ENCODE peak calls at places on chromosomes 7 and 10, in eight cellular contexts. One of them, this sample, is unnamed.

GRCh38 chr7:104657134-104657533 is 328.7 kb downstream of the LHFPL3 start:
- DNase-seq in tibial artery: no peak
- DNase-seq in tibial nerve: no peak
- DNase-seq in HCT116: no peak
- DNase-seq in MM.1S: no peak
- DNase-seq in GM06990: no peak
- DNase-seq in SK-N-SH: no peak
- DNase-seq in fibroblast of mammary gland: no peak
- DNase-seq in this sample: no peak

GRCh38 chr7:74071121-74071520 is 12.5 kb upstream of the LIMK1 start:
- DNase-seq in tibial artery: no peak
- DNase-seq in tibial nerve: no peak
- DNase-seq in HCT116: no peak
- DNase-seq in MM.1S: no peak
- DNase-seq in GM06990: no peak
- DNase-seq in SK-N-SH: no peak
- DNase-seq in fibroblast of mammary gland: no peak
- DNase-seq in this sample: no peak

GRCh38 chr10:36441557-36441956 is 683.8 kb upstream of the ANKRD30A start:
- DNase-seq in tibial artery: no peak
- DNase-seq in tibial nerve: no peak
- DNase-seq in HCT116: no peak
- DNase-seq in MM.1S: no peak
- DNase-seq in GM06990: no peak
- DNase-seq in SK-N-SH: peak
- DNase-seq in fibroblast of mammary gland: no peak
- DNase-seq in this sample: peak

GRCh38 chr10:76881477-76882220 is 756.0 kb downstream of the KCNMA1 start:
- DNase-seq in tibial artery: no peak
- DNase-seq in tibial nerve: no peak
- DNase-seq in HCT116: no peak
- DNase-seq in MM.1S: peak
- DNase-seq in GM06990: peak
- DNase-seq in SK-N-SH: no peak
- DNase-seq in fibroblast of mammary gland: peak
- DNase-seq in this sample: peak

GRCh38 chr10:118754132-118754555 is 626 bp downstream of the CACUL1 start:
- DNase-seq in tibial artery: peak
- DNase-seq in tibial nerve: no peak
- DNase-seq in HCT116: no peak
- DNase-seq in MM.1S: peak
- DNase-seq in GM06990: peak
- DNase-seq in SK-N-SH: peak
- DNase-seq in fibroblast of mammary gland: peak
- DNase-seq in this sample: peak

GRCh38 chr7:80532153-80532552 is 20.3 kb upstream of the GNAT3 start:
- DNase-seq in tibial artery: no peak
- DNase-seq in tibial nerve: no peak
- DNase-seq in HCT116: no peak
- DNase-seq in MM.1S: no peak
- DNase-seq in GM06990: no peak
- DNase-seq in SK-N-SH: no peak
- DNase-seq in fibroblast of mammary gland: no peak
- DNase-seq in this sample: no peak

GRCh38 chr7:47477191-47478016 is 104.5 kb downstream of the TNS3 start:
- DNase-seq in tibial artery: no peak
- DNase-seq in tibial nerve: no peak
- DNase-seq in HCT116: no peak
- DNase-seq in MM.1S: peak
- DNase-seq in GM06990: no peak
- DNase-seq in SK-N-SH: no peak
- DNase-seq in fibroblast of mammary gland: no peak
- DNase-seq in this sample: no peak

GRCh38 chr10:26887611-26888215 is 27.0 kb upstream of the ABI1 start:
- DNase-seq in tibial artery: no peak
- DNase-seq in tibial nerve: no peak
- DNase-seq in HCT116: no peak
- DNase-seq in MM.1S: no peak
- DNase-seq in GM06990: no peak
- DNase-seq in SK-N-SH: no peak
- DNase-seq in fibroblast of mammary gland: peak
- DNase-seq in this sample: no peak

GRCh38 chr7:129784437-129784782 is 168.3 kb downstream of the UBE2H start:
- DNase-seq in tibial artery: no peak
- DNase-seq in tibial nerve: no peak
- DNase-seq in HCT116: no peak
- DNase-seq in MM.1S: no peak
- DNase-seq in GM06990: no peak
- DNase-seq in SK-N-SH: no peak
- DNase-seq in fibroblast of mammary gland: no peak
- DNase-seq in this sample: no peak

GRCh38 chr10:121079226-121079625 is 228.1 kb downstream of the WDR11 start:
- DNase-seq in tibial artery: no peak
- DNase-seq in tibial nerve: no peak
- DNase-seq in HCT116: no peak
- DNase-seq in MM.1S: no peak
- DNase-seq in GM06990: no peak
- DNase-seq in SK-N-SH: no peak
- DNase-seq in fibroblast of mammary gland: no peak
- DNase-seq in this sample: peak

GRCh38 chr10:79179404-79180309 is 110.9 kb downstream of the ZMIZ1 start:
- DNase-seq in tibial artery: no peak
- DNase-seq in tibial nerve: no peak
- DNase-seq in HCT116: no peak
- DNase-seq in MM.1S: no peak
- DNase-seq in GM06990: no peak
- DNase-seq in SK-N-SH: peak
- DNase-seq in fibroblast of mammary gland: no peak
- DNase-seq in this sample: no peak

GRCh38 chr10:31947144-31947926 is 18.7 kb upstream of the ARHGAP12 start:
- DNase-seq in tibial artery: no peak
- DNase-seq in tibial nerve: peak
- DNase-seq in HCT116: peak
- DNase-seq in MM.1S: no peak
- DNase-seq in GM06990: no peak
- DNase-seq in SK-N-SH: peak
- DNase-seq in fibroblast of mammary gland: peak
- DNase-seq in this sample: peak

GRCh38 chr10:12980080-12980656 is 21.3 kb downstream of the CCDC3 start:
- DNase-seq in tibial artery: no peak
- DNase-seq in tibial nerve: no peak
- DNase-seq in HCT116: no peak
- DNase-seq in MM.1S: no peak
- DNase-seq in GM06990: no peak
- DNase-seq in SK-N-SH: peak
- DNase-seq in fibroblast of mammary gland: no peak
- DNase-seq in this sample: no peak

GRCh38 chr7:82018226-82018625 is 248.4 kb upstream of the HGF start:
- DNase-seq in tibial artery: no peak
- DNase-seq in tibial nerve: no peak
- DNase-seq in HCT116: no peak
- DNase-seq in MM.1S: no peak
- DNase-seq in GM06990: no peak
- DNase-seq in SK-N-SH: no peak
- DNase-seq in fibroblast of mammary gland: peak
- DNase-seq in this sample: peak

GRCh38 chr10:12191715-12192114 is 4.0 kb downstream of the NUDT5 start:
- DNase-seq in tibial artery: no peak
- DNase-seq in tibial nerve: no peak
- DNase-seq in HCT116: no peak
- DNase-seq in MM.1S: no peak
- DNase-seq in GM06990: no peak
- DNase-seq in SK-N-SH: no peak
- DNase-seq in fibroblast of mammary gland: peak
- DNase-seq in this sample: peak

GRCh38 chr10:87705339-87705738 is 45.7 kb downstream of the PAPSS2 start:
- DNase-seq in tibial artery: no peak
- DNase-seq in tibial nerve: no peak
- DNase-seq in HCT116: no peak
- DNase-seq in MM.1S: no peak
- DNase-seq in GM06990: no peak
- DNase-seq in SK-N-SH: no peak
- DNase-seq in fibroblast of mammary gland: peak
- DNase-seq in this sample: peak

GRCh38 chr7:156897673-156898072 is 4.7 kb upstream of the LMBR1 start:
- DNase-seq in tibial artery: no peak
- DNase-seq in tibial nerve: no peak
- DNase-seq in HCT116: no peak
- DNase-seq in MM.1S: no peak
- DNase-seq in GM06990: no peak
- DNase-seq in SK-N-SH: no peak
- DNase-seq in fibroblast of mammary gland: peak
- DNase-seq in this sample: no peak

GRCh38 chr10:14481014-14481413 is 150.3 kb upstream of the FRMD4A start:
- DNase-seq in tibial artery: no peak
- DNase-seq in tibial nerve: no peak
- DNase-seq in HCT116: no peak
- DNase-seq in MM.1S: no peak
- DNase-seq in GM06990: no peak
- DNase-seq in SK-N-SH: no peak
- DNase-seq in fibroblast of mammary gland: no peak
- DNase-seq in this sample: no peak

GRCh38 chr7:92875719-92876118 is 39.3 kb upstream of the CDK6 start:
- DNase-seq in tibial artery: no peak
- DNase-seq in tibial nerve: no peak
- DNase-seq in HCT116: no peak
- DNase-seq in MM.1S: no peak
- DNase-seq in GM06990: no peak
- DNase-seq in SK-N-SH: no peak
- DNase-seq in fibroblast of mammary gland: no peak
- DNase-seq in this sample: no peak

GRCh38 chr10:128054163-128054970 is 71.9 kb downstream of the MKI67 start:
- DNase-seq in tibial artery: peak
- DNase-seq in tibial nerve: no peak
- DNase-seq in HCT116: no peak
- DNase-seq in MM.1S: no peak
- DNase-seq in GM06990: no peak
- DNase-seq in SK-N-SH: no peak
- DNase-seq in fibroblast of mammary gland: no peak
- DNase-seq in this sample: no peak

GRCh38 chr7:81150951-81151361 is 232.1 kb upstream of the SEMA3C start:
- DNase-seq in tibial artery: no peak
- DNase-seq in tibial nerve: no peak
- DNase-seq in HCT116: no peak
- DNase-seq in MM.1S: no peak
- DNase-seq in GM06990: no peak
- DNase-seq in SK-N-SH: no peak
- DNase-seq in fibroblast of mammary gland: peak
- DNase-seq in this sample: no peak

GRCh38 chr7:139830292-139830691 is 1.2 kb downstream of the TBXAS1 start:
- DNase-seq in tibial artery: no peak
- DNase-seq in tibial nerve: no peak
- DNase-seq in HCT116: no peak
- DNase-seq in MM.1S: no peak
- DNase-seq in GM06990: no peak
- DNase-seq in SK-N-SH: no peak
- DNase-seq in fibroblast of mammary gland: no peak
- DNase-seq in this sample: no peak

GRCh38 chr7:27678617-27679260 is 16.1 kb upstream of the HIBADH start:
- DNase-seq in tibial artery: no peak
- DNase-seq in tibial nerve: no peak
- DNase-seq in HCT116: no peak
- DNase-seq in MM.1S: no peak
- DNase-seq in GM06990: no peak
- DNase-seq in SK-N-SH: no peak
- DNase-seq in fibroblast of mammary gland: peak
- DNase-seq in this sample: no peak

GRCh38 chr7:47670738-47671137 is 88.8 kb upstream of the TNS3 start:
- DNase-seq in tibial artery: no peak
- DNase-seq in tibial nerve: no peak
- DNase-seq in HCT116: no peak
- DNase-seq in MM.1S: peak
- DNase-seq in GM06990: peak
- DNase-seq in SK-N-SH: no peak
- DNase-seq in fibroblast of mammary gland: no peak
- DNase-seq in this sample: no peak

GRCh38 chr7:55120501-55121198 is 101.8 kb downstream of the EGFR start:
- DNase-seq in tibial artery: no peak
- DNase-seq in tibial nerve: peak
- DNase-seq in HCT116: no peak
- DNase-seq in MM.1S: no peak
- DNase-seq in GM06990: no peak
- DNase-seq in SK-N-SH: no peak
- DNase-seq in fibroblast of mammary gland: peak
- DNase-seq in this sample: peak

GRCh38 chr10:104336829-104337526 is 1.3 kb downstream of the ITPRIP start:
- DNase-seq in tibial artery: no peak
- DNase-seq in tibial nerve: no peak
- DNase-seq in HCT116: no peak
- DNase-seq in MM.1S: peak
- DNase-seq in GM06990: no peak
- DNase-seq in SK-N-SH: no peak
- DNase-seq in fibroblast of mammary gland: peak
- DNase-seq in this sample: peak

GRCh38 chr7:83149466-83149865 is 13.2 kb downstream of the PCLO start:
- DNase-seq in tibial artery: no peak
- DNase-seq in tibial nerve: no peak
- DNase-seq in HCT116: no peak
- DNase-seq in MM.1S: no peak
- DNase-seq in GM06990: no peak
- DNase-seq in SK-N-SH: no peak
- DNase-seq in fibroblast of mammary gland: no peak
- DNase-seq in this sample: no peak

GRCh38 chr7:106721816-106722785 is 61.1 kb upstream of the CCDC71L start:
- DNase-seq in tibial artery: no peak
- DNase-seq in tibial nerve: no peak
- DNase-seq in HCT116: no peak
- DNase-seq in MM.1S: no peak
- DNase-seq in GM06990: no peak
- DNase-seq in SK-N-SH: no peak
- DNase-seq in fibroblast of mammary gland: peak
- DNase-seq in this sample: no peak
- H3K4me3 ChIP-seq in tibial artery: no peak
- H3K4me3 ChIP-seq in tibial nerve: no peak
- H3K4me3 ChIP-seq in HCT116: no peak
- H3K4me3 ChIP-seq in MM.1S: no peak
- H3K4me3 ChIP-seq in GM06990: no peak
- H3K4me3 ChIP-seq in SK-N-SH: no peak
- H3K4me3 ChIP-seq in fibroblast of mammary gland: no peak
- H3K4me3 ChIP-seq in this sample: no peak

GRCh38 chr7:109092268-109092667 is 522.6 kb downstream of the DNAJB9 start:
- DNase-seq in tibial artery: no peak
- DNase-seq in tibial nerve: no peak
- DNase-seq in HCT116: peak
- DNase-seq in MM.1S: no peak
- DNase-seq in GM06990: no peak
- DNase-seq in SK-N-SH: peak
- DNase-seq in fibroblast of mammary gland: no peak
- DNase-seq in this sample: no peak
- TF ChIP-seq CTCF in tibial artery: no peak
- TF ChIP-seq CTCF in tibial nerve: no peak
- TF ChIP-seq CTCF in HCT116: peak
- TF ChIP-seq CTCF in MM.1S: peak
- TF ChIP-seq CTCF in GM06990: peak
- TF ChIP-seq CTCF in SK-N-SH: no peak
- TF ChIP-seq CTCF in fibroblast of mammary gland: no peak
- TF ChIP-seq CTCF in this sample: no peak

GRCh38 chr10:62079885-62080559 is 178.5 kb downstream of the ARID5B start:
- DNase-seq in tibial artery: no peak
- DNase-seq in tibial nerve: no peak
- DNase-seq in HCT116: no peak
- DNase-seq in MM.1S: no peak
- DNase-seq in GM06990: peak
- DNase-seq in SK-N-SH: no peak
- DNase-seq in fibroblast of mammary gland: no peak
- DNase-seq in this sample: no peak
- H3K4me3 ChIP-seq in tibial artery: no peak
- H3K4me3 ChIP-seq in tibial nerve: no peak
- H3K4me3 ChIP-seq in HCT116: no peak
- H3K4me3 ChIP-seq in MM.1S: no peak
- H3K4me3 ChIP-seq in GM06990: peak
- H3K4me3 ChIP-seq in SK-N-SH: no peak
- H3K4me3 ChIP-seq in fibroblast of mammary gland: no peak
- H3K4me3 ChIP-seq in this sample: no peak

GRCh38 chr10:100009283-100009792 is 409 bp downstream of the DNMBP start:
- DNase-seq in tibial artery: no peak
- DNase-seq in tibial nerve: peak
- DNase-seq in HCT116: no peak
- DNase-seq in MM.1S: peak
- DNase-seq in GM06990: no peak
- DNase-seq in SK-N-SH: no peak
- DNase-seq in fibroblast of mammary gland: peak
- DNase-seq in this sample: peak
- TF ChIP-seq CTCF in tibial artery: peak
- TF ChIP-seq CTCF in tibial nerve: peak
- TF ChIP-seq CTCF in HCT116: peak
- TF ChIP-seq CTCF in MM.1S: peak
- TF ChIP-seq CTCF in GM06990: peak
- TF ChIP-seq CTCF in SK-N-SH: peak
- TF ChIP-seq CTCF in fibroblast of mammary gland: peak
- TF ChIP-seq CTCF in this sample: peak